ENCODE peak calls at places on chromosomes 11 and 22, in four cellular contexts. S, W, A and D are unnamed samples.

GRCh38 chr11:44267366-44268072 is 42.4 kb downstream of the ALX4 start:
- DNase-seq in S (no peak), W (no peak), A (no peak), D (no peak)

GRCh38 chr11:86511086-86511551 is 136.4 kb downstream of the CCDC81 start:
- DNase-seq in S (no peak), A (peak), W (peak), D (no peak)

GRCh38 chr22:49400866-49401598 is 426.6 kb downstream of the BRD1 start:
- DNase-seq in W (no peak), S (peak), A (no peak), D (peak)

GRCh38 chr11:88359529-88359928 is 22.0 kb upstream of the CTSC start:
- DNase-seq in W (no peak), A (no peak), S (no peak), D (no peak)

GRCh38 chr11:101765932-101766331 is 148.9 kb upstream of the CEP126 start:
- DNase-seq in W (no peak), A (no peak), S (no peak), D (no peak)

GRCh38 chr11:42085736-42086135 is 626.3 kb upstream of the LRRC4C start:
- DNase-seq in S (no peak), W (no peak), A (no peak), D (no peak)

GRCh38 chr11:9895016-9895415 is 231.1 kb downstream of the SWAP70 start:
- DNase-seq in A (peak), W (no peak), S (no peak), D (no peak)

GRCh38 chr11:132605794-132606570 is 926.3 kb downstream of the OPCML start:
- DNase-seq in W (no peak), A (no peak), S (no peak), D (no peak)

GRCh38 chr11:65653229-65654225 is 9.2 kb downstream of the RELA start:
- DNase-seq in W (peak), S (peak), A (peak), D (no peak)

GRCh38 chr11:47204633-47204989 is 10.2 kb upstream of the DDB2 start:
- DNase-seq in S (no peak), W (peak), A (peak), D (no peak)

GRCh38 chr11:99068832-99069231 is 48.1 kb downstream of the CNTN5 start:
- DNase-seq in A (no peak), S (no peak), W (peak), D (no peak)

GRCh38 chr11:15123849-15124248 is 9.1 kb downstream of the INSC start:
- DNase-seq in S (no peak), A (peak), W (peak), D (no peak)

GRCh38 chr11:12260731-12261521 is 116.4 kb upstream of the PARVA start:
- DNase-seq in A (no peak), S (no peak), W (no peak), D (no peak)

GRCh38 chr11:111878385-111878765 is 590 bp downstream of the FDXACB1 start:
- DNase-seq in W (peak), A (peak), S (no peak), D (no peak)

GRCh38 chr11:123742334-123742733 is 874 bp upstream of the ZNF202 start:
- DNase-seq in S (no peak), A (no peak), W (no peak), D (no peak)

GRCh38 chr11:120820040-120820439 is 203.9 kb upstream of the TBCEL start:
- DNase-seq in W (no peak), S (no peak), A (no peak), D (no peak)

GRCh38 chr11:65621460-65621859 is 5.9 kb downstream of the PCNX3 start:
- DNase-seq in A (no peak), S (no peak), W (no peak), D (no peak)

GRCh38 chr11:95727630-95728029 is 62.0 kb downstream of the FAM76B start:
- DNase-seq in W (no peak), A (no peak), S (no peak), D (no peak)

GRCh38 chr11:108592591-108593213 is 866 bp downstream of the EXPH5 start:
- DNase-seq in W (no peak), S (peak), A (no peak), D (no peak)

GRCh38 chr11:96761451-96761850 is 371.6 kb downstream of the JRKL start:
- DNase-seq in A (no peak), W (peak), S (no peak), D (no peak)

GRCh38 chr11:71120346-71120963 is 131.9 kb downstream of the SHANK2 start:
- DNase-seq in A (peak), W (peak), S (peak), D (no peak)

GRCh38 chr22:50306753-50307749 is at the start of gene PLXNB2:
- DNase-seq in W (peak), A (peak), S (peak), D (no peak)

GRCh38 chr11:64659417-64660144 is 63.4 kb downstream of the NRXN2 start:
- DNase-seq in S (no peak), A (peak), W (peak), D (no peak)

GRCh38 chr22:50599816-50600454 is 658 bp upstream of the MAPK8IP2 start:
- DNase-seq in A (peak), S (peak), W (no peak), D (no peak)

GRCh38 chr22:43186272-43187170 is at the start of gene TTLL12:
- DNase-seq in A (peak), W (no peak), S (peak), D (no peak)

GRCh38 chr22:20858615-20859416 is at the start of the genes PI4KA and SNAP29:
- DNase-seq in A (peak), W (peak), S (peak), D (peak)
- TF ChIP-seq CTCF in A (no peak), W (no peak), S (no peak), D (no peak)

GRCh38 chr11:67050139-67050538 is 6.5 kb upstream of the RHOD start:
- DNase-seq in S (no peak), W (no peak), A (no peak), D (no peak)
- TF ChIP-seq CTCF in S (no peak), W (no peak), A (no peak), D (no peak)

DNA sequence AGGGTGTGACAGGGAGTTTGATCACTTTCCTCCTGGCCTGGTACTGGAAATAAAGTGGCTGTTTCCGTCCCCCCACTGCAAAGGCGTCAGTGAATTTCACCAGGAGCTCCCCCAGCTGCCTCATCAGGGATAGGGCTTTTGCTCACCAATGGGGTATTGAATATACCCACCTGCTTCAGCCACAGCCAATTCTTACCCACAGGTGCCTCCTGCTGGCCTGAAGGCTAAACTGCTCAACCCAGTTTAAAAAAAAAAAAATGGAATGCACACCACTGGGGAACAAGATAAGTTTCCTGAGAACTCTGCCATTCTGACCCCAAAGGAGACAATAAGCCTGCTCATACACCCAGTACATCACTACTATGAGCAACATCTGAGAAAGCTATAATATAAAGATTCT is 65.3 kb upstream of the MS4A8 start:
- DNase-seq in S (no peak), A (no peak), W (peak), D (no peak)
- TF ChIP-seq CTCF in S (no peak), A (no peak), W (peak), D (peak)

GRCh38 chr11:63537293-63538101 is 889 bp downstream of the PLAAT4 start:
- DNase-seq in S (peak), A (peak), W (no peak), D (no peak)
- TF ChIP-seq CTCF in S (no peak), A (no peak), W (no peak), D (no peak)

GRCh38 chr22:39601180-39601535 is 30.6 kb downstream of the CACNA1I start:
- DNase-seq in S (no peak), W (no peak), A (no peak), D (no peak)
- TF ChIP-seq CTCF in S (no peak), W (no peak), A (no peak), D (no peak)

DNA sequence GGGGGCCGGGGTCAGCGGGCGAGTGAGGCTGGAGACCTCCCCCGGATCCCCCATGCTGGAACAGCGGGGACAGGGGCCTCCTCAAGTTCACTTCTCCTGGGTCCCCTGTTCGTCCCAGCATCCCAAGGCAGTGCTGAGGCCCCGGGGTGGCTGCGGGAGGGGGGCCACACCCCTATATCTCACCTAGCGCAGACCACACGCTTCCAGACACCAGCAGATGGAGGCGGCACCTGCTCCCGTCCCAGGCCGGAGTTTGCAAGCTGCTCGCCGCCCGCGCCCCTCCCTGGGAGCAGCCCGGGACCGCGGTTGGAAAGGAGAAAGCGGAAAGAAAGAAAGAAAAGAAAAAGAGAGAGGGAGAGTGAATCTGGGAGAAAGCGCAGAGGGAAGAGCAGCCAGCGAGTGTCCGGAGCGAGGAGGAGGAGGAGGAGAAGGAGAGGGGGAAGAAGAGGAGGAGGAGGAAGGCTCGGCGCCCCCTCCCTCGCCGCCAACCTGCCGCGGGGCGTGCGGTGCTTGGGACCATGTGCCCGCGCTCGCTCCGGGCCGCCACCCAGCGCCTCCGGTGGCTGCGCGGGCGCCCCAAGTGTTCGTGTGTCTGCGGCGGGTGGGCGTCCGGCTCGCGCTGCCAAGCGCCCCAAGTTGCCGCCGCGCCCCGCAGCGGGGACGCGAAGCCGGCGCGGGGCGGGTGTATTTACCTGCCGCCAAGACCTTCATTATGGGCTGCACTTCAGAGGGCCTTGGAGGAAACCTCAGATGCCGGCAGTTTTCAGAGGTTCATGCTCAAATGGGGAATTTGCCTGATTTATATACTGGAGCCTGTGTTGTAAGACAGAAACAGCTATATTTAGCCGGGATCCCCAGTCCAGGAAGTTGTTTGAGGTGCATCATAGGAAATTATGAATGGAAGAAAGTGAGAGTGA is at the start of gene LIF:
- DNase-seq in S (no peak), A (peak), W (peak), D (no peak)
- TF ChIP-seq CTCF in S (no peak), A (no peak), W (peak), D (peak)

DNA sequence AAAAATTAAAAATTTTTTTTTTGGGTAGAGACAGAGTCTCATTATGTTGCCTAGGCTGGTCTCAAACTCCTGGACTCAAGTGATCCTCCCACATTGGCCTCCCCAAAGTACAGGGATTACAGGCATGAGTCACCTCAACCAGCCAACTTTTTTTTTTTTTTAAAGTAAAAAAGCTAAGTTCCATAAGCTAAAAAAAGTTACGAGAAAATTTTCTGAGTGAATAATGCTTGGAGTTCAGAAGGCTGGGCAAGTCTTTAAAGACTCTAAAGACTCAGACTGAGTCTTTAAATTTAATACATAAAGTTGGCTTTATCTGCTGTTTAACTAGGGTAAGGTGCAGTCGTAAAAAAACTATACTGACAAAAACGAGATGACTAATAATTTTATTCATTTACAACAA is 5.6 kb downstream of the DDX6 start:
- DNase-seq in S (no peak), A (peak), W (peak), D (no peak)
- TF ChIP-seq CTCF in S (no peak), A (no peak), W (no peak), D (no peak)